ENCODE peak calls at places on chromosomes 5 and 9, in four cellular contexts. A, U, I and K are unnamed samples.

GRCh38 chr9:106479679-106480078 is 383.3 kb upstream of the ZNF462 start:
- DNase-seq in A (peak; percentile 2), U (peak; percentile 20), I (no peak), K (no peak)

GRCh38 chr5:88518131-88519016 is 249.7 kb upstream of the TMEM161B start:
- DNase-seq in A (peak; percentile 81), U (no peak), I (no peak), K (no peak)

GRCh38 chr5:158841481-158841880 is 258.2 kb downstream of the EBF1 start:
- DNase-seq in A (no peak), U (no peak), I (no peak), K (no peak)

GRCh38 chr9:72960446-72960845 is 7.6 kb upstream of the ALDH1A1 start:
- DNase-seq in A (peak; percentile 9), U (peak; percentile 30), I (no peak), K (no peak)

GRCh38 chr5:2909035-2909434 is 157.6 kb upstream of the IRX2 start:
- DNase-seq in A (no peak), U (no peak), I (no peak), K (no peak)

GRCh38 chr9:6218099-6218502 is 2.5 kb downstream of the IL33 start:
- DNase-seq in A (no peak), U (peak; percentile 10), I (no peak), K (no peak)

GRCh38 chr5:1381370-1382247 is 36.7 kb upstream of the CLPTM1L start:
- DNase-seq in A (no peak), U (no peak), I (no peak), K (no peak)

GRCh38 chr5:22541037-22541436 is 312.1 kb downstream of the CDH12 start:
- DNase-seq in A (peak; percentile 2), U (no peak), I (peak; percentile 96), K (peak; percentile 93)

GRCh38 chr5:148820778-148821395 is 5.5 kb upstream of the ADRB2 start:
- DNase-seq in A (peak; percentile 47), U (no peak), I (no peak), K (peak; percentile 4)

GRCh38 chr9:37026085-37026935 is 7.8 kb downstream of the PAX5 start:
- DNase-seq in A (no peak), U (no peak), I (no peak), K (peak; percentile 19)

GRCh38 chr5:143025376-143025775 is 255.2 kb downstream of the ARHGAP26 start:
- DNase-seq in A (peak; percentile 16), U (no peak), I (no peak), K (no peak)

GRCh38 chr9:74783408-74783807 is 104.3 kb downstream of the TRPM6 start:
- DNase-seq in A (no peak), U (peak; percentile 30), I (no peak), K (no peak)

GRCh38 chr5:171418316-171418981 is 998 bp upstream of the FGF18 start:
- DNase-seq in A (peak; percentile 85), U (peak; percentile 93), I (no peak), K (peak; percentile 19)

GRCh38 chr9:37503736-37504135 is 18.0 kb downstream of the POLR1E start:
- DNase-seq in A (no peak), U (no peak), I (no peak), K (no peak)

GRCh38 chr5:67028981-67029380 is 167.6 kb downstream of the CD180 start:
- DNase-seq in A (no peak), U (no peak), I (no peak), K (no peak)

GRCh38 chr9:36486454-36486932 is 86.2 kb upstream of the MELK start:
- DNase-seq in A (peak; percentile 10), U (peak; percentile 45), I (no peak), K (no peak)

GRCh38 chr5:28495876-28496275 is 1457.5 kb upstream of the CDH9 start:
- DNase-seq in A (no peak), U (no peak), I (no peak), K (no peak)

GRCh38 chr9:3475300-3476020 is 50.3 kb downstream of the RFX3 start:
- DNase-seq in A (no peak), U (no peak), I (no peak), K (no peak)

GRCh38 chr5:179381691-179382090 is 36.4 kb upstream of the ADAMTS2 start:
- DNase-seq in A (no peak), U (no peak), I (no peak), K (no peak)

GRCh38 chr5:43066231-43066798 is 26.2 kb upstream of the ANXA2R start:
- DNase-seq in A (peak; percentile 81), U (peak; percentile 44), I (peak; percentile 82), K (peak; percentile 90)

GRCh38 chr5:151006704-151007334 is 13.6 kb upstream of the GPX3 start:
- DNase-seq in A (no peak), U (no peak), I (no peak), K (no peak)

GRCh38 chr9:131791532-131792254 is 51.8 kb upstream of the RAPGEF1 start:
- DNase-seq in A (no peak), U (no peak), I (no peak), K (no peak)

GRCh38 chr5:165573445-165573844 is 2068.0 kb downstream of the MAT2B start:
- DNase-seq in A (no peak), U (peak; percentile 20), I (peak; percentile 45), K (no peak)

GRCh38 chr9:135179976-135180375 is 92.5 kb downstream of the OLFM1 start:
- DNase-seq in A (no peak), U (no peak), I (no peak), K (no peak)

GRCh38 chr5:151773979-151774378 is 2.2 kb downstream of the G3BP1 start:
- DNase-seq in A (no peak), U (no peak), I (no peak), K (no peak)

GRCh38 chr5:137453476-137454080 is 45.5 kb downstream of the SPOCK1 start:
- DNase-seq in A (peak; percentile 80), U (peak; percentile 45), I (no peak), K (no peak)

GRCh38 chr5:43313035-43313853 is at the start of gene HMGCS1:
- DNase-seq in A (peak; percentile 100), U (peak; percentile 100), I (peak; percentile 100), K (peak; percentile 99)

GRCh38 chr5:138903113-138903789 is 28.1 kb upstream of the LRRTM2 start:
- DNase-seq in A (no peak), U (peak; percentile 54), I (no peak), K (no peak)

GRCh38 chr5:117455236-117456233 is 880.9 kb upstream of the SEMA6A start:
- DNase-seq in A (no peak), U (peak; percentile 9), I (no peak), K (no peak)

GRCh38 chr5:69300537-69301203 is 31.9 kb downstream of the CCDC125 start:
- DNase-seq in A (no peak), U (no peak), I (no peak), K (no peak)

GRCh38 chr5:171342362-171343111 is 33.5 kb downstream of the TLX3 start:
- DNase-seq in A (peak; percentile 61), U (peak; percentile 46), I (peak; percentile 18), K (peak; percentile 64)

GRCh38 chr5:55694152-55694830 is 17.8 kb downstream of the SLC38A9 start:
- DNase-seq in A (peak; percentile 29), U (peak; percentile 21), I (peak; percentile 12), K (peak; percentile 29)

GRCh38 chr5:14880688-14881087 is 9.1 kb upstream of the ANKH start:
- DNase-seq in A (no peak), U (peak; percentile 54), I (no peak), K (no peak)